ENCODE peak calls at places on chromosomes 3 and 15, in six cellular contexts. One of them, this sample, is unnamed.
A peak's percentile ranks its signal among the peaks of the same experiment; 100 is the strongest.

GRCh38 chr15:58738051-58738707 is 11.3 kb downstream of the ADAM10 start:
- DNase-seq in natural killer cell: no peak
- DNase-seq in HTR-8/SVneo: no peak
- DNase-seq in foreskin fibroblast: no peak
- DNase-seq in ACHN: no peak
- DNase-seq in T-helper 1 cell: no peak
- DNase-seq in this sample: no peak

GRCh38 chr15:77974098-77974414 is 103.5 kb downstream of the TBC1D2B start:
- DNase-seq in natural killer cell: no peak
- DNase-seq in HTR-8/SVneo: no peak
- DNase-seq in foreskin fibroblast: peak; percentile 64
- DNase-seq in ACHN: no peak
- DNase-seq in T-helper 1 cell: no peak
- DNase-seq in this sample: no peak

GRCh38 chr3:36954452-36955134 is 9.7 kb upstream of the TRANK1 start:
- DNase-seq in natural killer cell: no peak
- DNase-seq in HTR-8/SVneo: no peak
- DNase-seq in foreskin fibroblast: no peak
- DNase-seq in ACHN: no peak
- DNase-seq in T-helper 1 cell: no peak
- DNase-seq in this sample: no peak

GRCh38 chr15:88661041-88661765 is 22.4 kb downstream of the ISG20 start:
- DNase-seq in natural killer cell: no peak
- DNase-seq in HTR-8/SVneo: no peak
- DNase-seq in foreskin fibroblast: no peak
- DNase-seq in ACHN: no peak
- DNase-seq in T-helper 1 cell: no peak
- DNase-seq in this sample: no peak

GRCh38 chr3:42526616-42527367 is 24.3 kb downstream of the VIPR1 start:
- DNase-seq in natural killer cell: no peak
- DNase-seq in HTR-8/SVneo: no peak
- DNase-seq in foreskin fibroblast: no peak
- DNase-seq in ACHN: no peak
- DNase-seq in T-helper 1 cell: peak; percentile 44
- DNase-seq in this sample: no peak

GRCh38 chr3:193589129-193589528 is 3.9 kb upstream of the OPA1 start:
- DNase-seq in natural killer cell: no peak
- DNase-seq in HTR-8/SVneo: no peak
- DNase-seq in foreskin fibroblast: no peak
- DNase-seq in ACHN: no peak
- DNase-seq in T-helper 1 cell: no peak
- DNase-seq in this sample: no peak

GRCh38 chr3:45509038-45509767 is 85.3 kb upstream of the LIMD1 start:
- DNase-seq in natural killer cell: no peak
- DNase-seq in HTR-8/SVneo: no peak
- DNase-seq in foreskin fibroblast: peak; percentile 94
- DNase-seq in ACHN: peak; percentile 88
- DNase-seq in T-helper 1 cell: no peak
- DNase-seq in this sample: no peak

GRCh38 chr3:100970537-100970936 is 22.7 kb downstream of the ABI3BP start:
- DNase-seq in natural killer cell: no peak
- DNase-seq in HTR-8/SVneo: no peak
- DNase-seq in foreskin fibroblast: no peak
- DNase-seq in ACHN: no peak
- DNase-seq in T-helper 1 cell: no peak
- DNase-seq in this sample: no peak

GRCh38 chr3:106773795-106774194 is 603.4 kb upstream of the CCDC54 start:
- DNase-seq in natural killer cell: no peak
- DNase-seq in HTR-8/SVneo: no peak
- DNase-seq in foreskin fibroblast: no peak
- DNase-seq in ACHN: no peak
- DNase-seq in T-helper 1 cell: no peak
- DNase-seq in this sample: no peak

GRCh38 chr3:53804697-53805462 is 41.3 kb downstream of the CHDH start:
- DNase-seq in natural killer cell: no peak
- DNase-seq in HTR-8/SVneo: peak; percentile 77
- DNase-seq in foreskin fibroblast: peak; percentile 65
- DNase-seq in ACHN: peak; percentile 77
- DNase-seq in T-helper 1 cell: no peak
- DNase-seq in this sample: no peak

GRCh38 chr3:15646924-15647511 is 45.5 kb downstream of the BTD start:
- DNase-seq in natural killer cell: no peak
- DNase-seq in HTR-8/SVneo: peak; percentile 79
- DNase-seq in foreskin fibroblast: peak; percentile 99
- DNase-seq in ACHN: peak; percentile 98
- DNase-seq in T-helper 1 cell: no peak
- DNase-seq in this sample: peak; percentile 47

GRCh38 chr15:80404719-80405553 is 754 bp downstream of the ARNT2 start:
- DNase-seq in natural killer cell: no peak
- DNase-seq in HTR-8/SVneo: peak; percentile 47
- DNase-seq in foreskin fibroblast: no peak
- DNase-seq in ACHN: peak; percentile 18
- DNase-seq in T-helper 1 cell: no peak
- DNase-seq in this sample: peak; percentile 2

GRCh38 chr3:50502584-50503423 is 630 bp downstream of the CACNA2D2 start:
- DNase-seq in natural killer cell: no peak
- DNase-seq in HTR-8/SVneo: peak; percentile 29
- DNase-seq in foreskin fibroblast: no peak
- DNase-seq in ACHN: no peak
- DNase-seq in T-helper 1 cell: no peak
- DNase-seq in this sample: no peak

GRCh38 chr15:84944861-84945260 is 36.8 kb upstream of the PDE8A start:
- DNase-seq in natural killer cell: no peak
- DNase-seq in HTR-8/SVneo: no peak
- DNase-seq in foreskin fibroblast: no peak
- DNase-seq in ACHN: no peak
- DNase-seq in T-helper 1 cell: no peak
- DNase-seq in this sample: no peak

GRCh38 chr3:23760871-23761373 is 44.8 kb upstream of the UBE2E1 start:
- DNase-seq in natural killer cell: no peak
- DNase-seq in HTR-8/SVneo: no peak
- DNase-seq in foreskin fibroblast: no peak
- DNase-seq in ACHN: no peak
- DNase-seq in T-helper 1 cell: no peak
- DNase-seq in this sample: peak; percentile 60

GRCh38 chr3:171446801-171447578 is 13.2 kb downstream of the TNIK start:
- DNase-seq in natural killer cell: no peak
- DNase-seq in HTR-8/SVneo: peak; percentile 71
- DNase-seq in foreskin fibroblast: peak; percentile 72
- DNase-seq in ACHN: peak; percentile 56
- DNase-seq in T-helper 1 cell: no peak
- DNase-seq in this sample: no peak

GRCh38 chr3:58102371-58102750 is 94.1 kb downstream of the FLNB start:
- DNase-seq in natural killer cell: no peak
- DNase-seq in HTR-8/SVneo: no peak
- DNase-seq in foreskin fibroblast: no peak
- DNase-seq in ACHN: no peak
- DNase-seq in T-helper 1 cell: no peak
- DNase-seq in this sample: no peak

GRCh38 chr3:157082305-157082981 is 77.5 kb downstream of the CCNL1 start:
- DNase-seq in natural killer cell: no peak
- DNase-seq in HTR-8/SVneo: no peak
- DNase-seq in foreskin fibroblast: peak; percentile 80
- DNase-seq in ACHN: peak; percentile 79
- DNase-seq in T-helper 1 cell: no peak
- DNase-seq in this sample: no peak

GRCh38 chr15:101359365-101359947 is 64.4 kb upstream of the SNRPA1 start:
- DNase-seq in natural killer cell: no peak
- DNase-seq in HTR-8/SVneo: no peak
- DNase-seq in foreskin fibroblast: no peak
- DNase-seq in ACHN: no peak
- DNase-seq in T-helper 1 cell: no peak
- DNase-seq in this sample: no peak

GRCh38 chr3:186247821-186248814 is 113.9 kb downstream of the DGKG start:
- DNase-seq in natural killer cell: no peak
- DNase-seq in HTR-8/SVneo: no peak
- DNase-seq in foreskin fibroblast: no peak
- DNase-seq in ACHN: no peak
- DNase-seq in T-helper 1 cell: no peak
- DNase-seq in this sample: no peak

GRCh38 chr3:94822298-94822697 is 759.4 kb downstream of the NSUN3 start:
- DNase-seq in natural killer cell: no peak
- DNase-seq in HTR-8/SVneo: no peak
- DNase-seq in foreskin fibroblast: no peak
- DNase-seq in ACHN: no peak
- DNase-seq in T-helper 1 cell: no peak
- DNase-seq in this sample: no peak

This sample was measured in stimulated activated naive B cell treated with anti-CD40 and anti-IgM and Interleukin-4, amounts not matched to agents 10 μg/mL and 1 μg/mL and 100 μg/mL, for 72 hours.